ENCODE peak calls at places on chromosomes 2 and 18, in six cellular contexts. A is GM12878, V is K562, Z is HCT116, D is H1, O is HepG2. X is an unnamed sample.

GRCh38 chr2:209878701-209879100 is 107.1 kb downstream of the UNC80 start:
- DNase-seq in O (no peak), V (no peak), D (no peak), Z (no peak), A (no peak), X (no peak)

GRCh38 chr2:39228413-39229209 is 15.2 kb downstream of the CDKL4 start:
- DNase-seq in V (peak; percentile 23), A (no peak), O (peak; percentile 34), Z (no peak), D (no peak), X (peak; percentile 25)

GRCh38 chr18:25230658-25231326 is 121.2 kb downstream of the ZNF521 start:
- DNase-seq in O (no peak), V (no peak), A (no peak), D (no peak), Z (no peak), X (no peak)

GRCh38 chr2:128187032-128187654 is 96.1 kb downstream of the UGGT1 start:
- DNase-seq in D (no peak), O (no peak), V (peak; percentile 35), A (no peak), Z (no peak), X (no peak)

GRCh38 chr18:50194623-50195532 is at the start of gene MYO5B:
- DNase-seq in V (peak; percentile 44), D (no peak), Z (peak; percentile 42), O (peak; percentile 63), A (no peak), X (peak; percentile 20)

GRCh38 chr18:435940-436339 is 64.6 kb downstream of the COLEC12 start:
- DNase-seq in Z (no peak), A (no peak), O (no peak), D (no peak), V (no peak), X (no peak)

GRCh38 chr2:236124182-236124581 is 44.0 kb downstream of the GBX2 start:
- DNase-seq in D (no peak), V (no peak), O (no peak), A (no peak), Z (no peak), X (no peak)

GRCh38 chr2:201900362-201900761 is 94.0 kb downstream of the CDK15 start:
- DNase-seq in D (no peak), A (no peak), Z (no peak), V (no peak), O (no peak), X (no peak)

GRCh38 chr2:60260646-60261296 is 292.7 kb downstream of the BCL11A start:
- DNase-seq in O (no peak), D (no peak), A (no peak), Z (peak; percentile 6), V (peak; percentile 2), X (no peak)

GRCh38 chr2:176002684-176003225 is 688 bp upstream of the LNPK start:
- DNase-seq in V (peak; percentile 81), Z (no peak), D (no peak), A (no peak), O (peak; percentile 21), X (no peak)

GRCh38 chr2:53130441-53130943 is 637.1 kb upstream of the CHAC2 start:
- DNase-seq in D (no peak), V (no peak), Z (no peak), A (no peak), O (no peak), X (no peak)

GRCh38 chr2:131042161-131042775 is 51.0 kb downstream of the FAM168B start:
- DNase-seq in D (no peak), A (no peak), O (no peak), V (peak; percentile 22), Z (no peak), X (no peak)

GRCh38 chr2:190537765-190538164 is 3.2 kb upstream of the NEMP2 start:
- DNase-seq in D (no peak), O (peak; percentile 46), V (no peak), A (no peak), Z (no peak), X (no peak)

GRCh38 chr2:54613794-54614257 is 109.6 kb upstream of the EML6 start:
- DNase-seq in Z (no peak), D (no peak), A (no peak), O (no peak), V (no peak), X (no peak)

GRCh38 chr2:229087843-229088520 is 183.1 kb downstream of the PID1 start:
- DNase-seq in A (no peak), O (no peak), V (no peak), D (no peak), Z (no peak), X (no peak)

GRCh38 chr18:66317243-66318090 is 286.4 kb downstream of the CDH19 start:
- DNase-seq in V (no peak), Z (no peak), A (no peak), O (no peak), D (no peak), X (no peak)

GRCh38 chr2:98637401-98638144 is 29.2 kb downstream of the UNC50 start:
- DNase-seq in O (no peak), V (no peak), D (no peak), Z (no peak), A (peak; percentile 67), X (no peak)

GRCh38 chr18:76255070-76255683 is 239.9 kb downstream of the ZNF516 start:
- DNase-seq in Z (peak; percentile 12), V (peak; percentile 3), A (no peak), O (no peak), D (no peak), X (no peak)

GRCh38 chr2:134408386-134408785 is 154.5 kb downstream of the MGAT5 start:
- DNase-seq in V (no peak), D (no peak), O (no peak), A (no peak), Z (no peak), X (no peak)
- H3K4me1 ChIP-seq in V (no peaks in the 10 kb centered on the region), D (no peaks in the 10 kb centered on the region), O (peaks cover 26% of the 10 kb centered on the region), A (peaks cover 34% of the 10 kb centered on the region), Z (no peaks in the 10 kb centered on the region), X (peaks cover 3% of the 10 kb centered on the region)

DNA sequence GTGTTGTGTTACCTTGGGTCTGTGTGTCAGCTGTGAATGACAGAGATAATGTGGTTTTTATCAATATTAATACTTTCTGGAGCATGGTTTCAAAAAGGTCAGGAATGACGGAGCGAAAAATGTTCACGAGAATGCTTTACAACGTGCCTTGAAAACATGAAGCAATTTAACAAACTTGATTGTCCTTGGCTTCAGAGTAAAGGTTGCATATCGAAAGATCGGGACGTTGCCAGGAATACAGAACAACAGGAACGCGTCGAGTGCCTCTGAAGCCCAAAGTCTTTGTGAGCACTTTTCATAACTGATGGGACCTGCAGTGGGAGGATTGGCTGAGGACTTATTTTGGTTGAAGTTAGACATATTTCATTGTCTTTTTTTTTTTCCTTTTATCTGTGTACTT is 206.1 kb downstream of the ZNF407 start:
- DNase-seq in V (no peak), Z (no peak), O (no peak), D (no peak), A (no peak), X (no peak)
- TF ChIP-seq ZNF274 in V (no peak), Z (no peak), O (no peak), D (no peak), A (no peak), X (no peak)

GRCh38 chr2:217414429-217414828 is 554.6 kb upstream of the TNP1 start:
- DNase-seq in V (no peak), A (no peak), O (no peak), Z (no peak), D (no peak), X (no peak)
- H3K4me1 ChIP-seq in V (no peaks in the 10 kb centered on the region), A (peaks cover 9% of the 10 kb centered on the region), O (no peaks in the 10 kb centered on the region), Z (no peaks in the 10 kb centered on the region), D (no peaks in the 10 kb centered on the region), X (no peaks in the 10 kb centered on the region)

GRCh38 chr2:160390544-160391258 is 102.9 kb downstream of the RBMS1 start:
- DNase-seq in D (no peak), A (no peak), V (no peak), Z (no peak), O (no peak), X (no peak)

GRCh38 chr2:160389875-160390274 is 103.7 kb downstream of the RBMS1 start:
- DNase-seq in Z (no peak), V (no peak), O (no peak), D (no peak), A (no peak), X (no peak)

GRCh38 chr2:160388464-160389263 is 104.9 kb downstream of the RBMS1 start:
- DNase-seq in A (no peak), Z (no peak), D (no peak), O (no peak), V (no peak), X (no peak)

GRCh38 chr2:160384791-160385190 is 108.8 kb downstream of the RBMS1 start:
- DNase-seq in Z (no peak), A (no peak), D (no peak), O (no peak), V (no peak), X (no peak)

DNA sequence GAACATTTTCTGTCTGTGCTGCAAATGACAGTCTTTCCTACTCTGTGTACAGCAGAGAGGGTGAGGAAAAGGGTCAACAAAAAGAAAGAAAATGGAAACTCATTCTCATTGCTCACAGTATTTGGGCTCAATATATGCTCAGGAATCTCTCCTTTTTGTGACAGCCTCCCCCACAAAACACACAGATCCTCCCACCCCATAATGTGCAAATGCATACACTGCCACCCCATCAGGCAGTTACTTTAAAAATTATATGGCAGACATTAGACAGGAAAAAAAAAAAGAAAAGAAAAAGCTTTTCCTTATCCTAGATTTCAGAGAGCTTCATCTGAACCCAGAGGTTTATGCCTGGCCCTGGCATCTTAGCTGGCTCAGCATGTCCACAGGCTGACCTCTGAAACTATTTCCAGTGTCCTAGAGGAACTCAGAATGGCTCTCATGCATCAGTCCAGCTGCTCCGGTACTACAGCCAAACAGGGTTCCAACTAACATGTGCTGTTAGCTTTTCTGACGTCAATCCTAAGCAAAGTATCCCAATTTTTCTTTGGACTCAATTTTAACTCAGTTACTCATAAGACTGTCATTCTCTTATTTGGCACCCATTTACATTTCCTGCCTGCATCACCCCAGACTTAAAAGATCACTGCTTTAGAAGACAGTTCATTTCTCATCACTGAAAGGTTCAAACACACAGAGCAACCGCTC is 105.9 kb downstream of the RBMS1 start:
- DNase-seq in Z (no peak), O (no peak), A (no peak), V (no peak), D (no peak), X (no peak)
- TF ChIP-seq ZNF274 in Z (no peak), O (no peak), A (no peak), V (no peak), D (no peak), X (no peak)

DNA sequence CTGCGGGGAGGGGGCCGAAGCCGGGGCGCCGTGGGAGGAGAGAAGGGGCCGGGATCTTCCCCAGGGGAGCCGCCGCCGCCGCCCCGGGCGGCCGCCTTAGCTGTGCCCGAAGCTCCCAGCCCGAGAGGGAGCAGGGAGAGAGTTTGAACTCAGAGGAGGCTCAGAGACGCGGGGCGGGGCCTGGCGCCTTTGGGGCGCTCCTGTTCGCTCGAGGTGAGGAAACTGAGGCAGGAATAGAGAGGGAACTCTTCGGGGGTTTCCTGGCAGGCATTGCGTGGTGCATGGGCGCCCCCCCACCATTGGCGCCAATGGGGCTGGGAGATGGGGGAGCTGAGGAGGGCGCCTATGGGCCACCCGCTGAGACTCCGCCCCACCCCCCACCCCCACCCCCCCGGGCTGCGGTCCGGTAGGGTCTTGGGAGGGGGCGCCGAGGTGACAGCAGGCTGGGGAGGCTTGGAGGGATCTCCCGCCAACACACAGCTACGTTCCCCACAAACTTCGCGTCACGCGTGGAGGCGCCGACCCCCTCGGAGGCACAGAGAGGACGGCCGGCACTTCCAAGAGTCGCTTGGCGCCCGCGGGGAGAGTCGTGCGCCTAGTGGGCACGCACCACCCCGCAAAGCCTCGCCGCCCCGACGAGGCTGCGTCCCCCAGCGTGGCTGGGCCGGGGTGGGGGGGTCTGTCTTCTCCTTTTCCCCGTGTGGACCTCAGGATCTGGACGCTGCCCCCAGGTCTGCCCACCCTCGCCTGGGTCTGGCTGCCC is 680 bp downstream of the CTDSP1 start:
- DNase-seq in Z (no peak), D (no peak), O (no peak), A (no peak), V (peak; percentile 43), X (no peak)
- H3K4me1 ChIP-seq in Z (peaks cover 22% of the 10 kb centered on the region), D (peaks cover 33% of the 10 kb centered on the region), O (peaks cover 55% of the 10 kb centered on the region), A (peaks cover 30% of the 10 kb centered on the region), V (peaks cover 14% of the 10 kb centered on the region), X (peaks cover 15% of the 10 kb centered on the region)